ENCODE peak calls at places on chromosomes 3 and 15, in five cellular contexts. P is endodermal cell, M is astrocyte, E is heart left ventricle, Q is aorta. B is an unnamed sample. For H3K36me3 and H3K27me3, the result is how much of the 10 kb centered on the place peaks cover.

GRCh38 chr3:71503525-71504249 is 79.8 kb downstream of the FOXP1 start:
- DNase-seq in P (no peak), M (peak), E (no peak), Q (no peak), B (peak)

GRCh38 chr3:46215810-46216414 is 7.8 kb upstream of the CCR1 start:
- DNase-seq in P (no peak), M (peak), E (no peak), Q (no peak), B (peak)

GRCh38 chr3:43173949-43174348 is 68.1 kb upstream of the POMGNT2 start:
- DNase-seq in P (no peak), M (no peak), E (no peak), Q (no peak), B (no peak)

GRCh38 chr3:73107788-73108187 is 46.3 kb downstream of the EBLN2 start:
- DNase-seq in P (peak), M (no peak), E (no peak), Q (no peak), B (no peak)

GRCh38 chr3:168812234-168812633 is 716.5 kb upstream of the GOLIM4 start:
- DNase-seq in P (peak), M (no peak), E (no peak), Q (no peak), B (no peak)

GRCh38 chr3:183116051-183116614 is 16.8 kb upstream of the MCCC1 start:
- DNase-seq in P (peak), M (no peak), E (no peak), Q (no peak), B (no peak)

GRCh38 chr3:127628788-127629456 is at the start of gene PODXL2:
- DNase-seq in P (peak), M (peak), E (peak), Q (peak), B (peak)

GRCh38 chr3:72445827-72446405 is 402.3 kb downstream of the SHQ1 start:
- DNase-seq in P (no peak), M (no peak), E (no peak), Q (no peak), B (no peak)

GRCh38 chr3:133568294-133569014 is 5.0 kb upstream of the CDV3 start:
- DNase-seq in P (no peak), M (peak), E (no peak), Q (no peak), B (peak)

GRCh38 chr15:43800286-43801136 is at the start of gene HYPK:
- DNase-seq in P (peak), M (peak), E (peak), Q (peak), B (peak)
- H3K36me3 ChIP-seq in P (half or more), M (under half), E (half or more), Q (under half), B (half or more)

DNA sequence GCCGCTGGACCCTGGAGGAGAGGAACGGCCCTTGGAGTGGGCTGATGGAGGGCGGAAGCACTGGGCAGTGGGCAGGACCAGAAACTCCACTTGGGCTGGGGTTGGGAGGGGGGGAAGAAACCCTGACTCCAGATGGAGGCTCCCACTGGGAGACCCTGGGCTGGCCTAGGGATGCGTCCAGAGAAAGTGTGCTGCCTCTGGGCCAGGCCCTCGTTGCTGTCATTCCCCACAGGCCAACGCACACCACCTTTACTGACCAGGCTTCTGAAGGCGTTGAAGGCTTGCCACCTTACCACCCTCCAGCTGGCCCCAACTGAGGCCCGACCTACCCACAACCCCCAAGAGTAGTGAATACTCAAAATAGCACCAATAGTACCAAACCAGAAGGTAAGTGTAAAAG is 8.4 kb upstream of the ITPKA start:
- DNase-seq in P (no peak), M (no peak), E (no peak), Q (no peak), B (no peak)
- H3K4me3 ChIP-seq in P (no peak), M (no peak), E (no peak), Q (no peak), B (no peak)

DNA sequence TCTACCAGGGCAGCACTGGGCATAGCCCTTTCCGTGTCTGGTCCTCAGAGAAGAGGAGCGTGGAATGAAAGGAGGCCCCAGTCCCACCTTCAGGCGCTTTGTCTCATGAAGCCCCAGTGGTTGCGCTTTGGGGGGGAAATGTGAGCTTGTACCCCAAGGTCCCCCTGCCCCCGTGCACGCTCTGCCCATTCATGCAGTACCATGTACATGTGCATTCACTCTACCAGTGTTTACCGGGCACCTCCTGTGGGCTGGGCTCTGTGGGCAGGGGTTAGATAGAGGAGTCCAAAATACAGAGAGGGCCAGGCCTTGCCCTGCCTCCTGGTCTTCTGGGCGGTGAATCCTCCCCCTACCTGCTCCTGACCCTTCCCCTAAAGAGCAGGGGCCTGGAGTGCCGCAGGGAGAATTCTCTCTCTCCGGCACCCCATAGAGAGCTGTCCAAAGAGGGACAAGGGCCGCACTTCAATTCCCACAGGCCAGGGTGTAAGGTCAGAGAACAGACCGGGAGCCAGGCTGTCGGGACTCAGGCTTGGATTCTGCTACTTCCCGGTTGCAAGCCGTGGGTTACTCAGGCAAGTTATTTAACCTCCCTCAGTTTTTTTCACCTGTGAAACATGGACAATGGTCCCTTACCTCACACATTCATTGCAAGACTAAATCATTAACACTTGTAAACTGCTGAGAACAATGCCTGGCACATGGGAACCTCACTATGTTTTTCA is 153.4 kb downstream of the MEGF11 start:
- DNase-seq in P (peak), M (no peak), E (no peak), Q (no peak), B (no peak)
- H3K27me3 ChIP-seq in P (under half), M (under half), E (under half), Q (under half), B (under half)

GRCh38 chr3:100456745-100457144 is 35.7 kb upstream of the TMEM45A start:
- DNase-seq in P (no peak), M (no peak), E (no peak), Q (no peak), B (no peak)
- H3K36me3 ChIP-seq in P (under half), M (under half), E (under half), Q (under half), B (under half)

GRCh38 chr3:87186631-87187159 is 40.4 kb upstream of the CHMP2B start:
- DNase-seq in P (no peak), M (no peak), E (no peak), Q (no peak), B (no peak)

DNA sequence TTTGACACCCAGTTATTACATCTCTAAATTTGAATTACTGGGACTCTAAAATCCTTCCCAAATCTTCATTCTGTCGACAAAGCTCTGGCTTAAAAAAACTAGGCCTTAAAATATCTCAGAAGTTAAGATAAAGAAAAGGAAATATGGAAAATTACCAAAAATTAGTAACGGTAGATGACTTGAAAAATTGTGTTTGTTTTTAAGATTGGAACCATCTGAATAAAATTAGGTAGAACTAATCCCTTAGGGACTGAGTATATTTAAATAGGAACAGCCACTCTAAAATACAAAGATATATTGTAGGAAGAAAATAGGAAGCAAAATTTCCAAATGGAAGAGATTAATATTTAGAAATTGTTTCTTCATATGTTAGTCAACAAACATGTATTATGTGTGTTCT is 45.1 kb upstream of the CHMP2B start:
- DNase-seq in P (no peak), M (no peak), E (no peak), Q (no peak), B (no peak)
- H3K4me3 ChIP-seq in P (no peak), M (no peak), E (no peak), Q (no peak), B (no peak)

B was measured in MG63.